ENCODE peak calls at places on chromosomes 1 and 21, in six cellular contexts. One of them, this sample, is unnamed.

GRCh38 chr1:79895573-79895972 is 889.0 kb upstream of the ADGRL4 start:
- DNase-seq in left cardiac atrium: no peak
- DNase-seq in NCI-H2227 treated with DMSO at 0.1 percent for 48 hours: no peak
- DNase-seq in HEK293T: no peak
- DNase-seq in WTC11: no peak
- DNase-seq in smooth muscle cell of the brain vasculature: no peak
- DNase-seq in this sample: no peak

GRCh38 chr21:46111193-46111571 is 13.3 kb downstream of the COL6A2 start:
- DNase-seq in NCI-H2227 treated with DMSO at 0.1 percent for 48 hours: no peak
- DNase-seq in smooth muscle cell of the brain vasculature: no peak
- DNase-seq in WTC11: no peak
- DNase-seq in left cardiac atrium: peak; percentile 16
- DNase-seq in HEK293T: no peak
- DNase-seq in this sample: no peak

GRCh38 chr21:20720623-20721022 is 277.6 kb upstream of the NCAM2 start:
- DNase-seq in left cardiac atrium: no peak
- DNase-seq in smooth muscle cell of the brain vasculature: no peak
- DNase-seq in HEK293T: no peak
- DNase-seq in WTC11: no peak
- DNase-seq in NCI-H2227 treated with DMSO at 0.1 percent for 48 hours: no peak
- DNase-seq in this sample: no peak

GRCh38 chr1:9836632-9836960 is 12.8 kb upstream of the CLSTN1 start:
- DNase-seq in WTC11: no peak
- DNase-seq in HEK293T: no peak
- DNase-seq in smooth muscle cell of the brain vasculature: no peak
- DNase-seq in left cardiac atrium: no peak
- DNase-seq in NCI-H2227 treated with DMSO at 0.1 percent for 48 hours: no peak
- DNase-seq in this sample: no peak

GRCh38 chr1:117592155-117592554 is 13.7 kb upstream of the TENT5C start:
- DNase-seq in NCI-H2227 treated with DMSO at 0.1 percent for 48 hours: no peak
- DNase-seq in left cardiac atrium: no peak
- DNase-seq in HEK293T: no peak
- DNase-seq in smooth muscle cell of the brain vasculature: no peak
- DNase-seq in WTC11: no peak
- DNase-seq in this sample: peak; percentile 77

GRCh38 chr1:98839840-98840239 is 164.8 kb downstream of the PLPPR5 start:
- DNase-seq in left cardiac atrium: no peak
- DNase-seq in smooth muscle cell of the brain vasculature: no peak
- DNase-seq in WTC11: no peak
- DNase-seq in NCI-H2227 treated with DMSO at 0.1 percent for 48 hours: no peak
- DNase-seq in HEK293T: no peak
- DNase-seq in this sample: no peak

GRCh38 chr1:54377040-54377691 is 29.0 kb downstream of the SSBP3 start:
- DNase-seq in HEK293T: no peak
- DNase-seq in smooth muscle cell of the brain vasculature: no peak
- DNase-seq in left cardiac atrium: no peak
- DNase-seq in WTC11: no peak
- DNase-seq in NCI-H2227 treated with DMSO at 0.1 percent for 48 hours: no peak
- DNase-seq in this sample: no peak

GRCh38 chr1:38284953-38285352 is 238.4 kb upstream of the POU3F1 start:
- DNase-seq in HEK293T: no peak
- DNase-seq in left cardiac atrium: no peak
- DNase-seq in smooth muscle cell of the brain vasculature: no peak
- DNase-seq in WTC11: no peak
- DNase-seq in NCI-H2227 treated with DMSO at 0.1 percent for 48 hours: no peak
- DNase-seq in this sample: no peak

GRCh38 chr1:27517305-27517704 is 27.3 kb upstream of the WASF2 start:
- DNase-seq in left cardiac atrium: no peak
- DNase-seq in HEK293T: no peak
- DNase-seq in WTC11: no peak
- DNase-seq in NCI-H2227 treated with DMSO at 0.1 percent for 48 hours: no peak
- DNase-seq in smooth muscle cell of the brain vasculature: no peak
- DNase-seq in this sample: peak; percentile 72

GRCh38 chr1:91166106-91166712 is 144.4 kb upstream of the ZNF644 start:
- DNase-seq in WTC11: peak; percentile 68
- DNase-seq in NCI-H2227 treated with DMSO at 0.1 percent for 48 hours: peak; percentile 80
- DNase-seq in left cardiac atrium: peak; percentile 51
- DNase-seq in HEK293T: peak; percentile 78
- DNase-seq in smooth muscle cell of the brain vasculature: peak; percentile 29
- DNase-seq in this sample: peak; percentile 39

GRCh38 chr1:228062085-228062791 is 20.3 kb upstream of the ARF1 start:
- DNase-seq in NCI-H2227 treated with DMSO at 0.1 percent for 48 hours: no peak
- DNase-seq in left cardiac atrium: no peak
- DNase-seq in WTC11: no peak
- DNase-seq in HEK293T: no peak
- DNase-seq in smooth muscle cell of the brain vasculature: no peak
- DNase-seq in this sample: no peak

GRCh38 chr1:229572286-229572685 is 13.8 kb upstream of the ABCB10 start:
- DNase-seq in NCI-H2227 treated with DMSO at 0.1 percent for 48 hours: no peak
- DNase-seq in left cardiac atrium: no peak
- DNase-seq in smooth muscle cell of the brain vasculature: no peak
- DNase-seq in WTC11: no peak
- DNase-seq in HEK293T: no peak
- DNase-seq in this sample: no peak

GRCh38 chr1:182968151-182968741 is 15.3 kb upstream of the SHCBP1L start:
- DNase-seq in HEK293T: no peak
- DNase-seq in left cardiac atrium: no peak
- DNase-seq in WTC11: no peak
- DNase-seq in smooth muscle cell of the brain vasculature: no peak
- DNase-seq in NCI-H2227 treated with DMSO at 0.1 percent for 48 hours: no peak
- DNase-seq in this sample: no peak

GRCh38 chr1:30384286-30385245 is 338.8 kb downstream of the MATN1 start:
- DNase-seq in HEK293T: no peak
- DNase-seq in WTC11: no peak
- DNase-seq in smooth muscle cell of the brain vasculature: no peak
- DNase-seq in left cardiac atrium: no peak
- DNase-seq in NCI-H2227 treated with DMSO at 0.1 percent for 48 hours: peak; percentile 70
- DNase-seq in this sample: no peak

GRCh38 chr1:203306089-203306969 is 1.0 kb downstream of the BTG2 start:
- DNase-seq in WTC11: no peak
- DNase-seq in smooth muscle cell of the brain vasculature: no peak
- DNase-seq in HEK293T: no peak
- DNase-seq in left cardiac atrium: peak; percentile 92
- DNase-seq in NCI-H2227 treated with DMSO at 0.1 percent for 48 hours: no peak
- DNase-seq in this sample: peak; percentile 91

GRCh38 chr1:180136311-180136967 is 18.2 kb upstream of the QSOX1 start:
- DNase-seq in NCI-H2227 treated with DMSO at 0.1 percent for 48 hours: no peak
- DNase-seq in left cardiac atrium: no peak
- DNase-seq in WTC11: no peak
- DNase-seq in HEK293T: no peak
- DNase-seq in smooth muscle cell of the brain vasculature: no peak
- DNase-seq in this sample: no peak

GRCh38 chr1:150299716-150300115 is 6.1 kb downstream of the MRPS21 start:
- DNase-seq in NCI-H2227 treated with DMSO at 0.1 percent for 48 hours: no peak
- DNase-seq in HEK293T: no peak
- DNase-seq in WTC11: no peak
- DNase-seq in left cardiac atrium: no peak
- DNase-seq in smooth muscle cell of the brain vasculature: no peak
- DNase-seq in this sample: no peak

GRCh38 chr1:218874313-218874712 is 299.4 kb upstream of the LYPLAL1 start:
- DNase-seq in smooth muscle cell of the brain vasculature: no peak
- DNase-seq in left cardiac atrium: no peak
- DNase-seq in WTC11: no peak
- DNase-seq in NCI-H2227 treated with DMSO at 0.1 percent for 48 hours: no peak
- DNase-seq in HEK293T: no peak
- DNase-seq in this sample: no peak

GRCh38 chr1:47231314-47232186 is 475 bp downstream of the TAL1 start:
- DNase-seq in smooth muscle cell of the brain vasculature: no peak
- DNase-seq in NCI-H2227 treated with DMSO at 0.1 percent for 48 hours: peak; percentile 67
- DNase-seq in left cardiac atrium: peak; percentile 48
- DNase-seq in HEK293T: no peak
- DNase-seq in WTC11: no peak
- DNase-seq in this sample: no peak

GRCh38 chr1:205444931-205445652 is 10.8 kb downstream of the BLACAT1 start:
- DNase-seq in WTC11: peak; percentile 84
- DNase-seq in smooth muscle cell of the brain vasculature: no peak
- DNase-seq in NCI-H2227 treated with DMSO at 0.1 percent for 48 hours: peak; percentile 60
- DNase-seq in left cardiac atrium: peak; percentile 59
- DNase-seq in HEK293T: no peak
- DNase-seq in this sample: no peak

GRCh38 chr1:24641646-24642151 is 1.4 kb upstream of the SRRM1 start:
- DNase-seq in HEK293T: no peak
- DNase-seq in WTC11: peak; percentile 26
- DNase-seq in left cardiac atrium: peak; percentile 53
- DNase-seq in smooth muscle cell of the brain vasculature: no peak
- DNase-seq in NCI-H2227 treated with DMSO at 0.1 percent for 48 hours: peak; percentile 36
- DNase-seq in this sample: peak; percentile 45

GRCh38 chr1:205680073-205680851 is at the start of gene SLC45A3:
- DNase-seq in left cardiac atrium: peak; percentile 31
- DNase-seq in HEK293T: peak; percentile 69
- DNase-seq in smooth muscle cell of the brain vasculature: no peak
- DNase-seq in NCI-H2227 treated with DMSO at 0.1 percent for 48 hours: peak; percentile 55
- DNase-seq in WTC11: peak; percentile 65
- DNase-seq in this sample: peak; percentile 66

GRCh38 chr21:37000381-37000780 is 6.1 kb upstream of the RIPPLY3 start:
- DNase-seq in left cardiac atrium: no peak
- DNase-seq in smooth muscle cell of the brain vasculature: no peak
- DNase-seq in HEK293T: no peak
- DNase-seq in WTC11: no peak
- DNase-seq in NCI-H2227 treated with DMSO at 0.1 percent for 48 hours: no peak
- DNase-seq in this sample: no peak

GRCh38 chr1:234611153-234611798 is 1.3 kb upstream of the IRF2BP2 start:
- DNase-seq in NCI-H2227 treated with DMSO at 0.1 percent for 48 hours: peak; percentile 97
- DNase-seq in smooth muscle cell of the brain vasculature: peak; percentile 52
- DNase-seq in WTC11: no peak
- DNase-seq in left cardiac atrium: no peak
- DNase-seq in HEK293T: no peak
- DNase-seq in this sample: peak; percentile 83

GRCh38 chr1:8822383-8823294 is 5.2 kb upstream of the RERE start:
- DNase-seq in WTC11: no peak
- DNase-seq in HEK293T: peak; percentile 50
- DNase-seq in smooth muscle cell of the brain vasculature: peak; percentile 70
- DNase-seq in NCI-H2227 treated with DMSO at 0.1 percent for 48 hours: peak; percentile 83
- DNase-seq in left cardiac atrium: no peak
- DNase-seq in this sample: peak; percentile 30

GRCh38 chr1:172308148-172308547 is 112.3 kb upstream of the C1orf105 start:
- DNase-seq in HEK293T: no peak
- DNase-seq in left cardiac atrium: no peak
- DNase-seq in WTC11: no peak
- DNase-seq in smooth muscle cell of the brain vasculature: no peak
- DNase-seq in NCI-H2227 treated with DMSO at 0.1 percent for 48 hours: no peak
- DNase-seq in this sample: no peak

GRCh38 chr1:84192681-84193080 is 48.6 kb downstream of the PRKACB start:
- DNase-seq in smooth muscle cell of the brain vasculature: no peak
- DNase-seq in left cardiac atrium: no peak
- DNase-seq in WTC11: no peak
- DNase-seq in HEK293T: no peak
- DNase-seq in NCI-H2227 treated with DMSO at 0.1 percent for 48 hours: no peak
- DNase-seq in this sample: no peak

GRCh38 chr1:217525773-217526490 is 105.0 kb downstream of the GPATCH2 start:
- DNase-seq in left cardiac atrium: no peak
- DNase-seq in smooth muscle cell of the brain vasculature: no peak
- DNase-seq in HEK293T: no peak
- DNase-seq in NCI-H2227 treated with DMSO at 0.1 percent for 48 hours: no peak
- DNase-seq in WTC11: no peak
- DNase-seq in this sample: no peak

GRCh38 chr1:176826265-176826664 is 338.2 kb downstream of the ASTN1 start:
- DNase-seq in NCI-H2227 treated with DMSO at 0.1 percent for 48 hours: no peak
- DNase-seq in HEK293T: no peak
- DNase-seq in WTC11: no peak
- DNase-seq in smooth muscle cell of the brain vasculature: no peak
- DNase-seq in left cardiac atrium: no peak
- DNase-seq in this sample: no peak

GRCh38 chr1:223199094-223199647 is 56.1 kb upstream of the TLR5 start:
- DNase-seq in NCI-H2227 treated with DMSO at 0.1 percent for 48 hours: no peak
- DNase-seq in WTC11: no peak
- DNase-seq in left cardiac atrium: no peak
- DNase-seq in smooth muscle cell of the brain vasculature: no peak
- DNase-seq in HEK293T: no peak
- DNase-seq in this sample: no peak

GRCh38 chr1:234726359-234726836 is 116.4 kb upstream of the IRF2BP2 start:
- DNase-seq in left cardiac atrium: no peak
- DNase-seq in NCI-H2227 treated with DMSO at 0.1 percent for 48 hours: no peak
- DNase-seq in smooth muscle cell of the brain vasculature: no peak
- DNase-seq in WTC11: no peak
- DNase-seq in HEK293T: no peak
- DNase-seq in this sample: no peak

GRCh38 chr1:51954783-51955182 is 35.7 kb downstream of the RAB3B start:
- DNase-seq in HEK293T: no peak
- DNase-seq in NCI-H2227 treated with DMSO at 0.1 percent for 48 hours: no peak
- DNase-seq in WTC11: no peak
- DNase-seq in left cardiac atrium: no peak
- DNase-seq in smooth muscle cell of the brain vasculature: no peak
- DNase-seq in this sample: no peak

GRCh38 chr1:233080286-233080685 is 129.9 kb downstream of the NTPCR start:
- DNase-seq in HEK293T: no peak
- DNase-seq in NCI-H2227 treated with DMSO at 0.1 percent for 48 hours: no peak
- DNase-seq in smooth muscle cell of the brain vasculature: no peak
- DNase-seq in left cardiac atrium: no peak
- DNase-seq in WTC11: no peak
- DNase-seq in this sample: no peak

GRCh38 chr1:21855257-21856096 is 43.4 kb downstream of the LDLRAD2 start:
- DNase-seq in smooth muscle cell of the brain vasculature: no peak
- DNase-seq in WTC11: no peak
- DNase-seq in HEK293T: no peak
- DNase-seq in NCI-H2227 treated with DMSO at 0.1 percent for 48 hours: no peak
- DNase-seq in left cardiac atrium: no peak
- DNase-seq in this sample: no peak

This sample was measured in colonic mucosa.